ENCODE peak calls at places on chromosomes 4 and X, in seven cellular contexts. J is T-helper 22 cell, X is HuH-7, B is cardiac septum, R is mesenteric fat pad, Q is GM04504, Y is T-cell. H is an unnamed sample.

GRCh38 chr4:186067757-186068385 is 1.1 kb upstream of the TLR3 start:
- DNase-seq in J (no peak), X (peak; percentile 19), B (no peak), R (no peak), Q (peak; percentile 10), Y (no peak), H (peak; percentile 45)

GRCh38 chr4:82851902-82852750 is 38.8 kb downstream of the SEC31A start:
- DNase-seq in J (no peak), X (no peak), B (no peak), R (no peak), Q (peak; percentile 7), Y (no peak), H (no peak)

GRCh38 chr4:2193321-2193720 is 48.6 kb downstream of the HAUS3 start:
- DNase-seq in J (no peak), X (no peak), B (no peak), R (no peak), Q (no peak), Y (no peak), H (no peak)

GRCh38 chr4:177339794-177340374 is 30.2 kb downstream of the NEIL3 start:
- DNase-seq in J (no peak), X (peak; percentile 36), B (no peak), R (no peak), Q (peak; percentile 19), Y (no peak), H (no peak)

GRCh38 chr4:1843852-1844251 is 12.1 kb downstream of the LETM1 start:
- DNase-seq in J (no peak), X (no peak), B (no peak), R (no peak), Q (no peak), Y (no peak), H (no peak)

GRCh38 chr4:80182237-80182866 is 15.0 kb upstream of the PRDM8 start:
- DNase-seq in J (no peak), X (no peak), B (no peak), R (no peak), Q (no peak), Y (no peak), H (no peak)

GRCh38 chrX:29382811-29383210 is 795.6 kb downstream of the IL1RAPL1 start:
- DNase-seq in J (no peak), X (no peak), B (no peak), R (no peak), Q (no peak), Y (no peak), H (no peak)

GRCh38 chrX:112235547-112235946 is 153.0 kb upstream of the TRPC5 start:
- DNase-seq in J (no peak), X (no peak), B (no peak), R (no peak), Q (no peak), Y (no peak), H (no peak)

GRCh38 chrX:40260123-40260751 is 162.5 kb upstream of the BCOR start:
- DNase-seq in J (no peak), X (no peak), B (no peak), R (no peak), Q (no peak), Y (no peak), H (no peak)

GRCh38 chrX:107574054-107574683 is 54.1 kb upstream of the PRPS1 start:
- DNase-seq in J (no peak), X (peak; percentile 19), B (no peak), R (no peak), Q (no peak), Y (no peak), H (no peak)

GRCh38 chrX:154046262-154046771 is 26.6 kb upstream of the IRAK1 start:
- DNase-seq in J (no peak), X (no peak), B (no peak), R (no peak), Q (peak; percentile 75), Y (no peak), H (no peak)

GRCh38 chr4:123478859-123479345 is 82.3 kb downstream of the SPRY1 start:
- DNase-seq in J (no peak), X (peak; percentile 52), B (no peak), R (no peak), Q (peak; percentile 43), Y (no peak), H (no peak)

GRCh38 chr4:140256335-140256734 is 102.4 kb upstream of the MAML3 start:
- DNase-seq in J (no peak), X (peak; percentile 38), B (no peak), R (no peak), Q (no peak), Y (no peak), H (no peak)

GRCh38 chr4:148192526-148192925 is 249.7 kb downstream of the NR3C2 start:
- DNase-seq in J (no peak), X (no peak), B (no peak), R (no peak), Q (no peak), Y (no peak), H (no peak)

GRCh38 chr4:52260507-52261302 is 209.6 kb downstream of the SPATA18 start:
- DNase-seq in J (no peak), X (no peak), B (no peak), R (no peak), Q (no peak), Y (no peak), H (peak; percentile 3)

GRCh38 chr4:40629401-40630334 is at the start of gene RBM47:
- DNase-seq in J (no peak), X (peak; percentile 63), B (peak; percentile 88), R (no peak), Q (no peak), Y (peak; percentile 31), H (peak; percentile 23)

GRCh38 chr4:118823471-118823870 is 12.5 kb downstream of the SEC24D start:
- DNase-seq in J (no peak), X (no peak), B (no peak), R (no peak), Q (no peak), Y (no peak), H (no peak)

GRCh38 chr4:70722199-70722791 is 531 bp downstream of the RUFY3 start:
- DNase-seq in J (peak; percentile 17), X (no peak), B (no peak), R (no peak), Q (peak; percentile 40), Y (peak; percentile 32), H (peak; percentile 91)

GRCh38 chr4:26181616-26182015 is 139.2 kb upstream of the RBPJ start:
- DNase-seq in J (no peak), X (no peak), B (no peak), R (no peak), Q (no peak), Y (no peak), H (no peak)

GRCh38 chrX:18946157-18946556 is 37.8 kb downstream of the PHKA2 start:
- DNase-seq in J (no peak), X (no peak), B (no peak), R (no peak), Q (no peak), Y (no peak), H (no peak)

GRCh38 chr4:15521442-15522039 is 51.9 kb downstream of the CC2D2A start:
- DNase-seq in J (no peak), X (no peak), B (no peak), R (no peak), Q (no peak), Y (no peak), H (no peak)

GRCh38 chrX:149711545-149712236 is at the start of gene MAGEA11:
- DNase-seq in J (no peak), X (no peak), B (no peak), R (no peak), Q (no peak), Y (no peak), H (no peak)

GRCh38 chr4:106985830-106986229 is 50.3 kb downstream of the DKK2 start:
- DNase-seq in J (no peak), X (no peak), B (no peak), R (no peak), Q (no peak), Y (no peak), H (no peak)

GRCh38 chr4:56164921-56165320 is 216.2 kb downstream of the CEP135 start:
- DNase-seq in J (no peak), X (no peak), B (no peak), R (no peak), Q (no peak), Y (no peak), H (no peak)